ENCODE peak calls at places on chromosomes 6 and 20, in six cellular contexts. N is HepG2, Z is GM12878, S is K562, J is H1, Y is GM12891. L is an unnamed sample.

GRCh38 chr6:53752856-53753255 is 41.9 kb upstream of the LRRC1 start:
- DNase-seq in J (no peak), Z (no peak), S (no peak), N (no peak), Y (no peak), L (no peak)

GRCh38 chr6:120378582-120379220 is 955.6 kb downstream of the TBC1D32 start:
- DNase-seq in Z (no peak), S (peak), J (no peak), Y (no peak), N (peak), L (no peak)

GRCh38 chr20:6780414-6780813 is 12.9 kb downstream of the BMP2 start:
- DNase-seq in N (no peak), Z (no peak), Y (no peak), J (no peak), S (no peak), L (no peak)

GRCh38 chr20:44080646-44081267 is 106.2 kb downstream of the JPH2 start:
- DNase-seq in Y (peak), J (peak), N (peak), S (peak), Z (peak), L (peak)

GRCh38 chr20:59647271-59647670 is 42.9 kb downstream of the PHACTR3 start:
- DNase-seq in J (no peak), S (no peak), Z (no peak), N (no peak), Y (no peak), L (no peak)

GRCh38 chr6:5507056-5507722 is 245.9 kb downstream of the FARS2 start:
- DNase-seq in Z (peak), S (no peak), Y (no peak), J (no peak), N (no peak), L (no peak)

GRCh38 chr6:148934534-148934933 is 187.7 kb downstream of the UST start:
- DNase-seq in S (no peak), Z (no peak), J (no peak), Y (no peak), N (no peak), L (no peak)

GRCh38 chr6:159594750-159595117 is 98.3 kb downstream of the SOD2 start:
- DNase-seq in Y (no peak), N (peak), J (no peak), Z (no peak), S (no peak), L (no peak)

GRCh38 chr6:135567375-135568083 is 70.0 kb upstream of the AHI1 start:
- DNase-seq in N (no peak), Z (no peak), Y (no peak), S (no peak), J (no peak), L (no peak)

GRCh38 chr20:11098888-11099287 is 425.1 kb upstream of the JAG1 start:
- DNase-seq in N (no peak), Z (no peak), S (no peak), J (no peak), Y (no peak), L (no peak)

GRCh38 chr6:132369526-132369925 is 31.7 kb downstream of the MOXD1 start:
- DNase-seq in Y (no peak), N (no peak), S (no peak), Z (no peak), J (no peak), L (no peak)

GRCh38 chr20:57164872-57165271 is 101.6 kb downstream of the BMP7 start:
- DNase-seq in N (no peak), Z (no peak), J (no peak), Y (no peak), S (no peak), L (no peak)

GRCh38 chr6:141562181-141562800 is 570.4 kb upstream of the GJE1 start:
- DNase-seq in N (no peak), Y (no peak), S (peak), J (no peak), Z (no peak), L (no peak)

GRCh38 chr6:112743343-112743742 is 396.2 kb downstream of the RFPL4B start:
- DNase-seq in Y (no peak), S (no peak), J (no peak), Z (no peak), N (no peak), L (no peak)

GRCh38 chr20:64001607-64002011 is 20.7 kb downstream of the PRPF6 start:
- DNase-seq in Z (no peak), Y (no peak), J (no peak), S (no peak), N (no peak), L (no peak)

GRCh38 chr6:157688960-157689599 is 134.0 kb upstream of the SNX9 start:
- DNase-seq in Z (no peak), N (no peak), Y (no peak), J (no peak), S (peak), L (no peak)

GRCh38 chr20:58623579-58624473 is 27.3 kb upstream of the STX16 start:
- DNase-seq in Z (no peak), J (peak), N (peak), S (peak), Y (no peak), L (no peak)

GRCh38 chr6:20741490-20741889 is 207.2 kb downstream of the CDKAL1 start:
- DNase-seq in N (no peak), Y (no peak), Z (no peak), J (no peak), S (no peak), L (no peak)

GRCh38 chr6:363909-364308 is 27.6 kb upstream of the IRF4 start:
- DNase-seq in J (no peak), Y (no peak), N (no peak), S (no peak), Z (no peak), L (no peak)

GRCh38 chr20:3751664-3752385 is 15.7 kb downstream of the ADISSP start:
- DNase-seq in N (no peak), Y (no peak), Z (no peak), J (peak), S (no peak), L (no peak)

GRCh38 chr6:30781697-30782424 is 37.5 kb upstream of the IER3 start:
- DNase-seq in S (peak), Y (no peak), N (peak), Z (peak), J (no peak), L (no peak)

GRCh38 chr20:51961964-51962761 is 159.8 kb upstream of the SALL4 start:
- DNase-seq in S (no peak), Y (no peak), N (no peak), Z (no peak), J (no peak), L (no peak)

GRCh38 chr6:16876201-16876600 is 114.9 kb upstream of the ATXN1 start:
- DNase-seq in Y (no peak), Z (no peak), S (no peak), N (no peak), J (no peak), L (no peak)

GRCh38 chr20:16064991-16065707 is 508.1 kb downstream of the KIF16B start:
- DNase-seq in N (peak), Y (no peak), Z (no peak), J (no peak), S (no peak), L (no peak)

GRCh38 chr6:11428895-11429294 is 108.7 kb upstream of the TMEM170B start:
- DNase-seq in Z (peak), N (peak), Y (no peak), J (no peak), S (no peak), L (no peak)

GRCh38 chr6:165245287-165245686 is 64.1 kb downstream of the C6orf118 start:
- DNase-seq in Z (no peak), N (no peak), S (no peak), Y (no peak), J (no peak), L (no peak)

GRCh38 chr20:5806457-5807263 is 56.5 kb downstream of the SHLD1 start:
- DNase-seq in Y (no peak), J (no peak), N (peak), S (no peak), Z (no peak), L (no peak)

GRCh38 chr20:12152996-12153395 is 235.3 kb downstream of the BTBD3 start:
- DNase-seq in N (peak), J (no peak), Z (no peak), Y (no peak), S (no peak), L (no peak)

GRCh38 chr6:20678831-20679352 is 144.6 kb downstream of the CDKAL1 start:
- DNase-seq in N (peak), J (no peak), Z (no peak), Y (no peak), S (no peak), L (no peak)

GRCh38 chr20:58612021-58612700 is 38.9 kb upstream of the STX16 start:
- DNase-seq in N (no peak), S (no peak), Z (no peak), Y (no peak), J (no peak), L (no peak)

GRCh38 chr6:52019092-52019491 is 68.3 kb downstream of the PKHD1 start:
- DNase-seq in Z (no peak), S (no peak), N (no peak), Y (no peak), J (no peak), L (no peak)

GRCh38 chr6:166592818-166593217 is 6.3 kb upstream of the RAMACL start:
- DNase-seq in J (no peak), Z (no peak), S (no peak), Y (no peak), N (no peak), L (no peak)

GRCh38 chr6:100203391-100203790 is 209.4 kb upstream of the MCHR2 start:
- DNase-seq in J (no peak), S (no peak), Z (no peak), Y (no peak), N (no peak), L (no peak)

GRCh38 chr6:73969982-73970960 is 274.3 kb downstream of the CD109 start:
- DNase-seq in S (peak), Y (no peak), Z (no peak), N (peak), J (no peak), L (no peak)

GRCh38 chr6:109121411-109121810 is 26.1 kb downstream of the CEP57L1 start:
- DNase-seq in Z (no peak), J (no peak), Y (no peak), S (no peak), N (no peak), L (no peak)

GRCh38 chr6:134446228-134446848 is 128.4 kb upstream of the SGK1 start:
- DNase-seq in Z (no peak), N (no peak), S (no peak), J (no peak), Y (no peak), L (no peak)

GRCh38 chr6:125779924-125780539 is 10.7 kb upstream of the NCOA7 start:
- DNase-seq in Y (peak), S (peak), J (no peak), N (peak), Z (peak), L (peak)
- TF ChIP-seq POLR2AphosphoS5 in Y (no peak), S (no peak), J (no peak), N (peak), Z (no peak), L (no peak)

DNA sequence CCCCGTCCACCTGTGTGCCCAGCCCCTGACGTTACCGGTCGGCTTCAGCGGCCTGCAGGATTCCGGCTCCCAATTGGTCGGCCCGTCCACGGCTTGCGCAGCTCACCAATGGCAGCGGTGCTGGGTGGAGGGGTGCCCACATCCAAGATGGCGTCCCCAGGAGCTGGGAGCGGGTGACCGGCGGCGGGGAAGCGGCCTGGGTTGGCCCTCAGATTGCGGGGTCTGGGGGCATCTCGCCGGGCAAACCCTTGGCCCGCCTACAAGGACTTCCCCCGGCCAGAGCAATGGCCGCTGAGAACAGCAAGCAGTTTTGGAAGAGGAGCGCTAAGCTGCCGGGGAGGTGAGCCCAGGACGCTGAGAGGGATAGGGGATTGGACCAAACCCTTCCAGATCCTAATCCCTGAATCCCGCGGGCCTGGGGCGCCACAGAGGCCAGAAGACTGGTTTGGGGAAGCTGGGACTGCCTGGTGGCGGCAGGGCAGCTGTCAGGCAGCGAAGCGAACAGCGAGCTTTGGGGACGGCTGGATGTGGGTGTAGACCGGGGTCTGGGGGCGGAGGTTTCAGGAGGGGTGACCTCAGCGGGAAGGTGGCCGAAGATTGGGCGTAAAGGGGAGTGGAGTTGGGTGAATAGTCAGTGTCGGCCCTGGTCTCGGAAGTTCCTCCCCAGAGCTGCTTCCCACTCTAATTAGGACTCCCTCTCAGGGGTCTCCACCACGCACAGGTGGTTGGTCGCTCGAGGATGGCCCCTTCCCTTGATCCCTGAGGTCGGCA is at the start of the genes TBC1D22B and TMEM217:
- DNase-seq in J (peak), N (peak), Y (peak), Z (peak), S (peak), L (peak)
- TF ChIP-seq POLR2A in J (peak), N (peak), Y (peak), Z (peak), S (peak), L (peak)

GRCh38 chr20:23666698-23667097 is 22.1 kb downstream of the CST4 start:
- DNase-seq in S (no peak), N (no peak), Z (no peak), J (no peak), Y (no peak), L (no peak)

GRCh38 chr20:23669327-23669726 is 19.5 kb downstream of the CST4 start:
- DNase-seq in Z (no peak), S (no peak), J (no peak), Y (no peak), N (no peak), L (no peak)

GRCh38 chr20:23667666-23668065 is 21.2 kb downstream of the CST4 start:
- DNase-seq in S (no peak), N (no peak), Y (no peak), Z (no peak), J (no peak), L (no peak)

GRCh38 chr20:23669866-23670265 is 19.0 kb downstream of the CST4 start:
- DNase-seq in S (no peak), Z (no peak), J (no peak), Y (no peak), N (no peak), L (no peak)

GRCh38 chr20:23668477-23668951 is 20.3 kb downstream of the CST4 start:
- DNase-seq in Y (peak), S (peak), N (peak), Z (no peak), J (peak), L (peak)
- TF ChIP-seq TAF1 in Y (no peak), S (no peak), N (no peak), Z (no peak), J (no peak), L (no peak)

DNA sequence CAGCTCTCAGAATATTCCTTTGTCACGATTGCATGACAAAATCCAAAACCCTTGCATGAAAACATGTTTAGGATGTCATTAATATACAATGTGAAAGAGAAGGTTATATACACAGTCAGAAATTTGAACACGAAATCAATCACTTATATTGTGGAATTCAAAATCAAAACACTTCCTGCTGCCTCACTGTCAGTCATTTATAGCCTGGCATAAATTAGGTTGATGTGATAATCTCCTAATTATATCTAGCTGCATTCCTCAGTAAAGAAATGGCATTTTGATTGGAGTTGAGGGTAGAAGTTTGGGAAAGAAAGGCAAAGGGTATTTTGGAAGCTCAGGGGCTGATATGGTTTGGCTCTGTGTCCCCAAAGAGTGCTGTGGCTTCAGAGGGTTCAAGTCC is 24.1 kb upstream of the BEND6 start:
- DNase-seq in N (no peak), J (no peak), S (no peak), Y (no peak), Z (no peak), L (no peak)
- TF ChIP-seq POLR2AphosphoS5 in N (no peak), J (no peak), S (no peak), Y (no peak), Z (no peak), L (no peak)

GRCh38 chr6:35587167-35587566 is 74.5 kb upstream of the TULP1 start:
- DNase-seq in N (no peak), Y (no peak), Z (no peak), J (no peak), S (no peak), L (no peak)

GRCh38 chr6:35589201-35589739 is 76.6 kb upstream of the TULP1 start:
- DNase-seq in Z (no peak), J (no peak), N (no peak), Y (no peak), S (no peak), L (no peak)

GRCh38 chr6:35589904-35590303 is 77.2 kb upstream of the TULP1 start:
- DNase-seq in S (no peak), J (no peak), Y (no peak), N (no peak), Z (no peak), L (no peak)

GRCh38 chr6:35592178-35592577 is 79.5 kb upstream of the TULP1 start:
- DNase-seq in S (no peak), Y (no peak), N (no peak), J (no peak), Z (no peak), L (no peak)

DNA sequence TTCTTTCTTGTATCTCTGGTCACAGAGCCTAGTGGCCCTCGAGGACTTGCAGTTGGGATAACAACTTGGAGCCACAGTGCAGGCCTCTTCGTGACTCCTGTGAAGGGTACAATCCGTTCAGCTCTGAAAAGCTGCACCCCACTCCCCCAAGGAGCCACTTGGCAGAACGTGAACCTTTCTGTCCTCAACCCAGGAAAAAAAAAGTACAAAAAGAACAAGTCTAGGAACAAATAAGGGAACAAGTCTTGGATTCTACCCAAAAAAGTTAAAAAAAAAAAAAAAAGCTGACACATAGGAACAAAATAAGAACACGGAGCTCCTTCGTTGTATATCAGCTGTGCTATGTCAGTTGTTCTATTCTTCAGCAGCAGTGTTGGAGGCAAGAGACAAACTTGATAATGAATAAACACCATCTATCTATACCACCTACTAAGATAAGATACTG is 77.9 kb upstream of the TULP1 start:
- DNase-seq in Z (no peak), J (no peak), N (no peak), Y (no peak), S (no peak), L (no peak)
- TF ChIP-seq POLR2A in Z (no peak), J (no peak), N (no peak), Y (no peak), S (no peak), L (no peak)